ENCODE peak calls at places on chromosomes 4 and X, in ten cellular contexts. M, O, F, P, U, J, H, G, X and I are unnamed samples.

GRCh38 chrX:110743679-110744340 is 51.8 kb downstream of the CHRDL1 start:
- DNase-seq in G (no peak), X (peak), H (no peak), O (no peak), M (no peak), U (no peak), F (no peak), J (no peak), P (peak), I (no peak)

GRCh38 chr4:128244379-128244778 is 43.2 kb downstream of the PGRMC2 start:
- DNase-seq in F (peak), U (no peak), M (no peak), P (peak), J (no peak), G (no peak), H (no peak), X (peak), O (no peak), I (no peak)

GRCh38 chrX:140733766-140734342 is 24.3 kb downstream of the LINC00632 start:
- DNase-seq in X (peak), G (no peak), H (no peak), P (peak), U (no peak), O (no peak), F (peak), M (no peak), J (no peak), I (peak)

GRCh38 chr4:165440415-165440882 is 61.6 kb downstream of the CPE start:
- DNase-seq in J (no peak), F (peak), G (no peak), U (no peak), O (no peak), X (peak), H (no peak), M (no peak), P (peak), I (peak)

GRCh38 chrX:71992711-71993110 is 82.1 kb downstream of the NHSL2 start:
- DNase-seq in O (peak), P (no peak), H (no peak), F (no peak), J (no peak), G (no peak), M (peak), X (no peak), U (no peak), I (no peak)

GRCh38 chr4:140149851-140150635 is 3.9 kb downstream of the MAML3 start:
- DNase-seq in F (peak), U (peak), M (peak), H (peak), J (peak), X (peak), O (peak), P (peak), G (no peak), I (peak)

GRCh38 chrX:53133400-53133799 is 39.5 kb downstream of the KANTR start:
- DNase-seq in J (no peak), O (no peak), H (no peak), U (no peak), F (no peak), M (no peak), P (no peak), G (no peak), X (peak), I (no peak)

GRCh38 chr4:80125252-80126177 is 52.5 kb upstream of the ANTXR2 start:
- DNase-seq in O (no peak), U (no peak), M (peak), J (no peak), F (peak), H (no peak), X (peak), P (peak), G (no peak), I (peak)

GRCh38 chr4:65791111-65791806 is 121.0 kb upstream of the EPHA5 start:
- DNase-seq in U (no peak), H (no peak), F (no peak), P (no peak), O (no peak), X (peak), G (no peak), J (no peak), M (no peak), I (peak)

GRCh38 chrX:274904-275475 is 6.2 kb upstream of the PLCXD1 start:
- DNase-seq in G (no peak), O (no peak), U (no peak), X (no peak), H (peak), P (no peak), J (no peak), F (no peak), M (no peak), I (no peak)

GRCh38 chr4:40066651-40067050 is 10.0 kb downstream of the N4BP2 start:
- DNase-seq in F (no peak), O (no peak), G (no peak), H (no peak), X (no peak), U (no peak), P (no peak), J (no peak), M (no peak), I (no peak)

GRCh38 chr4:98642991-98643426 is 15.4 kb downstream of the TSPAN5 start:
- DNase-seq in P (peak), O (no peak), F (peak), G (no peak), M (no peak), J (no peak), U (no peak), H (no peak), X (peak), I (peak)

GRCh38 chr4:25308266-25308665 is 4.3 kb upstream of the ZCCHC4 start:
- DNase-seq in F (no peak), P (no peak), O (no peak), X (peak), J (no peak), U (no peak), G (no peak), M (no peak), H (no peak), I (no peak)

GRCh38 chrX:41250867-41251266 is 83.1 kb upstream of the DDX3X start:
- DNase-seq in O (no peak), M (peak), H (no peak), U (no peak), P (no peak), G (no peak), J (no peak), X (no peak), F (no peak), I (no peak)

GRCh38 chr4:180449395-180449956 is 1793.7 kb upstream of the TENM3 start:
- DNase-seq in J (no peak), M (no peak), O (no peak), U (no peak), F (peak), H (no peak), G (no peak), X (peak), P (peak), I (peak)
- TF ChIP-seq CTCF in J (no peak), M (no peak), O (no peak), U (no peak), F (peak), H (no peak), G (no peak), X (peak), P (peak), I (peak)

DNA sequence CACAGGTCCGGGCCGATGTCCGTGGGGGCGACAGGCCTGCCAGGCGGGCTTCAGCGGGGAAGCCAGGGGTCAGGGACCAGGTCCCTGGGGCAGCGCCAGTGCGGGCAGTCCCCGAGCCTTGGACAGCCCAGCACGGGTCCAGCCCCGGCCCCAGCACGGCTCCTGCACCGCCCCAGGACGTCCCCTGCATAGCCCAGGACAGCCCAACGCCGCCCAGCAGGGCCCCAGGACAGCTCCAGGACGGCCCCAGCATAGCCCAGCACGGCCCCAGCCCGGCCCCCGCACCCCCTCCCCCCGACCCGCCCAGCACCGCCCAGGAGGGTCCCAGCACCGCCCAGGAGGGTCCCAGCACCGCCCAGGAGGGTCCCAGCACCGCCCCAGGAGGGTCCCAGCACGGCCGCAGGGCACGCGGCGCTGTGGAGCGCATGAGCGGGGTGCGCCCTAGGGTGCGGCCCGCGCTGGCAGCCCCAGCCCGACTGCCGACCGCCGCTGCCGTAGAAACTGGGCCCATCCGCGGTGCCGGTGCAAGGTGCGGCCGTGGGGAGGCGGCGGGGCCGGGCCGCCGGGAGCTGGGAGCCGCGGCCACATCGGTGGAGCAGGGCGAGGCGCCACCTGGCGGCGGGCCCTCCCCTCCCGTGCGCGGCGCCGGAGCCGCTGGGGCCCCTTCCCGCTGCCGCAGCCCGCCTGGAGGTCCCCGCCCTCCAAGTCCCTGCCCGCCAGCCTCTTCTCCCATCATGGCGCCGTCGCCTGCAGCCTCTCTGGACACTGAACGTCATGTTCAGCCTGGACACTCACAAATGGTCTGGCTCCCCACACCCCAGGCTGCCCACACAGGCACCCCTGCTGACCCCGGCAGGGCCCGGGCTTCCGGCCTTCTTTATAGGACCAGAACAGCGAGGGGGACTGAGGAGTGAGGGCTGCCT is 106.8 kb upstream of the NKX1-1 start:
- DNase-seq in P (no peak), M (no peak), G (no peak), J (no peak), H (no peak), X (no peak), U (peak), O (no peak), F (no peak), I (peak)
- H3K4me3 ChIP-seq in P (no peak), M (no peak), G (peak), J (no peak), H (peak), X (no peak), U (no peak), O (no peak), F (no peak), I (no peak)

DNA sequence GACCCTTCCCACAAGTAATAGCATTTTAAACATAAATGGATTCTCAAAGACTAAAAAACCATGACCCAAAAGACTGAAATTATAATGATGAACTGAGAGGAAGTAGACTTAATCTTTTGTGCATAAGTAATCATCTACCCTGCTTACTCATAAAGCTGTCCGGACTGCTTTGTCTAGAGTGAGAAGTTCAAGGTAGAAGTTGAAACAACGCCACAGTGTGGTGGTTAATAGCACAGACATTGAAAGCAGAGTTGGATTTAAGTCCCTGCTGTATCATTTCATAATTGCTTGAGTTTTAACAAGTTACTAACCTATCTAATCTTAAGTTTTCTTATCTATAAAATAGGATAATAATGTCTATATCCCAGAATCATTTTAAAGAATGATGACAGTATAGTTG is 346.5 kb downstream of the CENPC start:
- DNase-seq in J (no peak), G (no peak), F (peak), U (no peak), X (peak), P (no peak), M (no peak), H (no peak), O (no peak), I (peak)
- TF ChIP-seq CTCF in J (no peak), G (no peak), F (peak), U (no peak), X (peak), P (no peak), M (no peak), H (no peak), O (no peak), I (peak)

DNA sequence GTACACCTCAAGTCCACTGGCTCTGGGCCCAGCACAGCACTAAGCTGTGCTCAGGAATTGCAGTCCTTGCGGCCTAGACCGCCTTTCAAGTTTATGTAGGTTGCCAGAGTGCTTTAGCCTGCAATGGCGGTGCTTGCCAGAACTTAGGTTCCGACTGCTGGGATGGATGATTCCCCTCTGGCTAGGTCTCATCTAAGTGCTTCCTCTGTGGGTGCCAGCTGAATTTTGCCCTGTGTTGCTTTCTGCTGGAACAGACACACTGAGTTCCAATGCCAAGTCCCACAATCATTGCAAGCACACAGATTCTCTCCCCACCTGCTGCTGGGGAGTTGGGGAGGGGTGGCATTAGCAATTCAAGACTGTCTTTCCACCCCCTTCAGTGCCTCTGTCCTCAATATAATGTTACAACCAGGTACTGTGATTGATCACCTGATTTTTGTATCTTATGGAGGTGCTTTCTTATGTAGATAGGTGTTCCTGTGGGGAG is 129.5 kb downstream of the GRID2 start:
- DNase-seq in G (no peak), F (no peak), P (no peak), X (no peak), M (no peak), H (no peak), O (no peak), U (no peak), J (no peak), I (no peak)
- H3K4me3 ChIP-seq in G (no peak), F (no peak), P (no peak), X (no peak), M (no peak), H (no peak), O (no peak), U (no peak), J (no peak), I (no peak)

GRCh38 chr4:70613893-70614572 is 14.5 kb upstream of the ENAM start:
- DNase-seq in X (no peak), P (no peak), M (no peak), F (no peak), J (no peak), G (no peak), O (no peak), H (no peak), U (no peak), I (peak)

GRCh38 chr4:70619288-70619687 is 9.3 kb upstream of the ENAM start:
- DNase-seq in U (no peak), F (no peak), P (no peak), M (no peak), H (no peak), X (no peak), O (no peak), G (no peak), J (no peak), I (no peak)

GRCh38 chr4:70623301-70623700 is 5.2 kb upstream of the ENAM start:
- DNase-seq in H (no peak), M (no peak), J (no peak), G (no peak), U (no peak), X (no peak), O (no peak), P (no peak), F (no peak), I (no peak)

GRCh38 chr4:70624226-70624793 is 4.2 kb upstream of the ENAM start:
- DNase-seq in G (no peak), F (no peak), J (no peak), U (no peak), H (no peak), M (no peak), O (no peak), P (no peak), X (no peak), I (no peak)

DNA sequence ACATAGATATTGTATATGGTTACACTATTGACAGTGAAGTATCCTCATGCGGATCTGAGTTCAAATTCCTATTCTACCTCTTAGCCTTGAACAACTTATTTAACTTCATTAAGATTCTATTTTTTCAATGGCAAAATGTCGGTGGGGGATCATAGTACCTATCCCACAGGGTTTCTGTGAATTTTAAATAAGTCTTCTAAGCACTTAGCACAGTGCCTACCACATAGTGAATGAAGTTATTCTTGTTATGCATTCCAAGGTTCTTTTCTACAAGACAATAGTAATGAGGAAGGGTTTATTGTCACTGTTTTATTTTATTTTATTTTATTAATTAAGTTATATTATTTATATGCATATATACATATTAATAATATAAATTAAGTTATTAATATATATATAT is 8.8 kb upstream of the ENAM start:
- DNase-seq in U (no peak), P (no peak), M (no peak), F (no peak), X (no peak), O (no peak), G (no peak), J (no peak), H (no peak), I (no peak)
- TF ChIP-seq CTCF in U (no peak), P (no peak), M (no peak), F (no peak), X (no peak), O (no peak), G (no peak), J (no peak), H (no peak), I (no peak)

DNA sequence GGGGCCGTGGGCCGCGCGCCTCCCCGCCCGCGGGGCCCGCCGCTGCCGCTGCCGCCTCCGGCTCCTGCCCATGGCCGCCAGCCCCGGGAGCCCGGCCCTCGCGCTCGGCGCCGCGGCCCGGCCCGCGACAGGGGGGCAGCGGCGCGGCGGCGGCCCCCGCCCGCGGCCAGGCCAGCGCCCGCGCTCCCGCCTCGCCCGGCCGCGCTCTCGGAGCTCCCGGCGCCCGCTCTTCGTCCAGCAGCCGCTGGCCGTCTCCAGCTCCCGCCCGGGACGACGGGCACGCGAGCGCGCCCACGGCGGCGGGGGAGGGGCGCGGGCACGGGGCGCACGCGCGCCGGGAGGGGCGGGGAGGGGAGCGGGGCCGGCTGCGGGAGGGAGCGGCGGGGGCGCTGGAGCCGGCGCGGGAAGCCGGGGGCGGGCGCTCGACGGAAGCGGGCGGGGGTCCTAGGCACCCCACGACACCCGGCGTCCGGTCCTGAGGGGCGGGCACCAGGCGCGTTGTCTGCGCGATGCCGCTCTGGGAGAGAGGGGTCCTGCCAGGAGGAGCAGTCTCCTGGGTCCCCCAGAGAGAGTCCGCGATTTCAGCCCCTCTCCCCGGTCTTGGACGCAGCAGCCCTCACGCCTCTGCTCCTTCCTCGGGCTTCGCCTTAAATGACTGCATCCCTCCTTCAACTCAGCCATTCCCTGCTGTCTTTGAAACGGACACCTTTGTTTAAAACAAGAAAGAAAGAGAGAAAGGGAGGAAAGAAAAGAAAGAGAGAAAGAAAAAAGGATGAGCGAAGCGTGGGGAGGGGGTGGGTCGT is 489 bp upstream of the PDZD4 start:
- DNase-seq in G (no peak), H (no peak), P (no peak), F (no peak), J (no peak), X (no peak), U (no peak), M (no peak), O (no peak), I (no peak)
- H3K4me3 ChIP-seq in G (peak), H (peak), P (no peak), F (no peak), J (no peak), X (no peak), U (peak), M (no peak), O (no peak), I (no peak)

GRCh38 chrX:151088221-151088620 is 88.2 kb upstream of the GPR50 start:
- DNase-seq in P (no peak), O (no peak), J (no peak), G (no peak), F (no peak), X (peak), H (no peak), U (no peak), M (no peak), I (no peak)
- TF ChIP-seq CTCF in P (no peak), O (no peak), J (no peak), G (no peak), F (no peak), X (no peak), H (no peak), U (no peak), M (no peak), I (no peak)